ENCODE peak calls at places on chromosomes 3 and 15, in seven cellular contexts. One of them, this sample, is unnamed.
A peak's percentile ranks its signal among the peaks of the same experiment; 100 is the strongest.

GRCh38 chr3:171321241-171321640 is 139.0 kb downstream of the TNIK start:
- DNase-seq in K562: no peak
- DNase-seq in H1: no peak
- DNase-seq in SK-N-SH: no peak
- DNase-seq in HCT116: no peak
- DNase-seq in HepG2: no peak
- DNase-seq in GM12878: no peak
- DNase-seq in this sample: no peak

GRCh38 chr3:87359807-87360206 is 83.4 kb upstream of the POU1F1 start:
- DNase-seq in K562: no peak
- DNase-seq in H1: no peak
- DNase-seq in SK-N-SH: no peak
- DNase-seq in HCT116: no peak
- DNase-seq in HepG2: no peak
- DNase-seq in GM12878: no peak
- DNase-seq in this sample: no peak

GRCh38 chr15:29132110-29132420 is 137.6 kb downstream of the NSMCE3 start:
- DNase-seq in K562: no peak
- DNase-seq in H1: no peak
- DNase-seq in SK-N-SH: peak; percentile 28
- DNase-seq in HCT116: no peak
- DNase-seq in HepG2: no peak
- DNase-seq in GM12878: no peak
- DNase-seq in this sample: no peak

GRCh38 chr3:133474251-133474801 is 74.5 kb downstream of the BFSP2 start:
- DNase-seq in K562: no peak
- DNase-seq in H1: no peak
- DNase-seq in SK-N-SH: no peak
- DNase-seq in HCT116: no peak
- DNase-seq in HepG2: no peak
- DNase-seq in GM12878: no peak
- DNase-seq in this sample: no peak

GRCh38 chr3:73868688-73869315 is 244.1 kb upstream of the PDZRN3 start:
- DNase-seq in K562: no peak
- DNase-seq in H1: no peak
- DNase-seq in SK-N-SH: peak; percentile 48
- DNase-seq in HCT116: no peak
- DNase-seq in HepG2: peak; percentile 12
- DNase-seq in GM12878: no peak
- DNase-seq in this sample: peak; percentile 30

GRCh38 chr3:134279466-134279865 is 28.8 kb upstream of the RYK start:
- DNase-seq in K562: no peak
- DNase-seq in H1: no peak
- DNase-seq in SK-N-SH: no peak
- DNase-seq in HCT116: no peak
- DNase-seq in HepG2: peak; percentile 47
- DNase-seq in GM12878: no peak
- DNase-seq in this sample: no peak

GRCh38 chr3:27456554-27456953 is 27.6 kb downstream of the SLC4A7 start:
- DNase-seq in K562: no peak
- DNase-seq in H1: no peak
- DNase-seq in SK-N-SH: no peak
- DNase-seq in HCT116: no peak
- DNase-seq in HepG2: no peak
- DNase-seq in GM12878: no peak
- DNase-seq in this sample: no peak

GRCh38 chr3:144942093-144942492 is 970.5 kb downstream of the DIPK2A start:
- DNase-seq in K562: no peak
- DNase-seq in H1: no peak
- DNase-seq in SK-N-SH: no peak
- DNase-seq in HCT116: no peak
- DNase-seq in HepG2: no peak
- DNase-seq in GM12878: no peak
- DNase-seq in this sample: no peak

GRCh38 chr3:9439331-9439730 is 41.9 kb downstream of the SETD5 start:
- DNase-seq in K562: no peak
- DNase-seq in H1: no peak
- DNase-seq in SK-N-SH: no peak
- DNase-seq in HCT116: no peak
- DNase-seq in HepG2: no peak
- DNase-seq in GM12878: no peak
- DNase-seq in this sample: no peak

GRCh38 chr3:129892486-129892856 is 1.0 kb downstream of the TMCC1 start:
- DNase-seq in K562: no peak
- DNase-seq in H1: no peak
- DNase-seq in SK-N-SH: no peak
- DNase-seq in HCT116: no peak
- DNase-seq in HepG2: no peak
- DNase-seq in GM12878: no peak
- DNase-seq in this sample: no peak

GRCh38 chr3:15063238-15063637 is 1.9 kb downstream of the MRPS25 start:
- DNase-seq in K562: no peak
- DNase-seq in H1: no peak
- DNase-seq in SK-N-SH: peak; percentile 29
- DNase-seq in HCT116: no peak
- DNase-seq in HepG2: no peak
- DNase-seq in GM12878: no peak
- DNase-seq in this sample: no peak

GRCh38 chr3:38722760-38723568 is 73.5 kb upstream of the SCN5A start:
- DNase-seq in K562: no peak
- DNase-seq in H1: no peak
- DNase-seq in SK-N-SH: no peak
- DNase-seq in HCT116: no peak
- DNase-seq in HepG2: no peak
- DNase-seq in GM12878: no peak
- DNase-seq in this sample: no peak

GRCh38 chr3:122555275-122556071 is 8.6 kb downstream of the PARP9 start:
- DNase-seq in K562: no peak
- DNase-seq in H1: no peak
- DNase-seq in SK-N-SH: no peak
- DNase-seq in HCT116: no peak
- DNase-seq in HepG2: no peak
- DNase-seq in GM12878: no peak
- DNase-seq in this sample: no peak

DNA sequence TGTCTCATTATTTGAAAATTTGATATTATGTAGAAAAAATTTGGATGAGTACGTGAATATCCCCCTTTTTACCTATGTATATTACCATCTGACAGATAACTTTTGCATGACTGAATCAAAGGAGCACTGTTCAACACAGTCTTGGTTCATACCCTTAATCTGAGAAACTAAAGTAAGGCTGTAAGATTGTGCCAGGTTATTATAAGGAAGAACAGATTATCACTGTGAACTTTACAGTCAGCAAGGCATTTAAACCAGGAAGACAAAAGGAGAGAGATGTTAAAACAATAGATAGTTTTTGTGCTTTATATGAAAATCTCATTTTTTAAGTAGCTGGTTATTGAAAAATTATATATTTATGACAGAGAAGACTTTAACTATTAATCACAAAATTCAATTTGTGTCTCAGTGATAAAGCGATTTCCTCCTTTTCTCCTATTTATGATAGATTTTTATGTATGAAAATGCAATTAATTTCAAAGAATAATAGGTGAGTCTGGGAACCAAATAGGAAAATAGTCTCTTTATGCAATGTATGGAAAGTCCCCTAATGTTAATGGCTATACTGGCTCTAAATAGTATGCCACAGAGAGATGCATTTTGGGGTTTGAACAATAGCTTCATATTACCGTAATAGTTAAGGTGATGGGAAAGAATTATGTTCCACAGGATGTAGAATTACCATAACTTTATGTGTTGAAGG is 33.4 kb downstream of the PLCL2 start:
- DNase-seq in K562: no peak
- DNase-seq in H1: no peak
- DNase-seq in SK-N-SH: no peak
- DNase-seq in HCT116: no peak
- DNase-seq in HepG2: no peak
- DNase-seq in GM12878: no peak
- DNase-seq in this sample: no peak
- H3K4me1 ChIP-seq in K562: no peaks in the 10 kb centered on the region
- H3K4me1 ChIP-seq in H1: peaks cover 5% of the 10 kb centered on the region
- H3K4me1 ChIP-seq in SK-N-SH: no peaks in the 10 kb centered on the region
- H3K4me1 ChIP-seq in HCT116: peaks cover 9% of the 10 kb centered on the region
- H3K4me1 ChIP-seq in HepG2: no peaks in the 10 kb centered on the region
- H3K4me1 ChIP-seq in GM12878: peaks cover 28% of the 10 kb centered on the region
- H3K4me1 ChIP-seq in this sample: peaks cover under 1% of the 10 kb centered on the region

GRCh38 chr3:42117175-42118008 is 26.2 kb downstream of the TRAK1 start:
- DNase-seq in K562: no peak
- DNase-seq in H1: peak; percentile 31
- DNase-seq in SK-N-SH: peak; percentile 39
- DNase-seq in HCT116: peak; percentile 33
- DNase-seq in HepG2: no peak
- DNase-seq in GM12878: no peak
- DNase-seq in this sample: peak; percentile 13
- TF ChIP-seq YY1 in K562: no peak
- TF ChIP-seq YY1 in H1: peak; percentile 23
- TF ChIP-seq YY1 in SK-N-SH: no peak
- TF ChIP-seq YY1 in HCT116: no peak
- TF ChIP-seq YY1 in HepG2: no peak
- TF ChIP-seq YY1 in GM12878: no peak
- TF ChIP-seq YY1 in this sample: no peak

GRCh38 chr3:33277193-33277882 is at the start of gene FBXL2:
- DNase-seq in K562: peak; percentile 99
- DNase-seq in H1: peak; percentile 79
- DNase-seq in SK-N-SH: peak; percentile 98
- DNase-seq in HCT116: peak; percentile 57
- DNase-seq in HepG2: peak; percentile 75
- DNase-seq in GM12878: no peak
- DNase-seq in this sample: peak; percentile 90

GRCh38 chr3:33273628-33274027 is 3.6 kb upstream of the FBXL2 start:
- DNase-seq in K562: no peak
- DNase-seq in H1: no peak
- DNase-seq in SK-N-SH: no peak
- DNase-seq in HCT116: no peak
- DNase-seq in HepG2: no peak
- DNase-seq in GM12878: no peak
- DNase-seq in this sample: no peak

GRCh38 chr3:33278106-33278672 is 947 bp downstream of the FBXL2 start:
- DNase-seq in K562: no peak
- DNase-seq in H1: no peak
- DNase-seq in SK-N-SH: peak; percentile 18
- DNase-seq in HCT116: no peak
- DNase-seq in HepG2: no peak
- DNase-seq in GM12878: no peak
- DNase-seq in this sample: no peak
- H3K4me3 ChIP-seq in K562: peak overlapping the region; percentile 59
- H3K4me3 ChIP-seq in H1: peak overlapping the region; percentile 12
- H3K4me3 ChIP-seq in SK-N-SH: peak overlapping the region; percentile 81
- H3K4me3 ChIP-seq in HCT116: peak overlapping the region; percentile 66
- H3K4me3 ChIP-seq in HepG2: peak overlapping the region; percentile 84
- H3K4me3 ChIP-seq in GM12878: no peak overlapping the region
- H3K4me3 ChIP-seq in this sample: peak overlapping the region; percentile 67

DNA sequence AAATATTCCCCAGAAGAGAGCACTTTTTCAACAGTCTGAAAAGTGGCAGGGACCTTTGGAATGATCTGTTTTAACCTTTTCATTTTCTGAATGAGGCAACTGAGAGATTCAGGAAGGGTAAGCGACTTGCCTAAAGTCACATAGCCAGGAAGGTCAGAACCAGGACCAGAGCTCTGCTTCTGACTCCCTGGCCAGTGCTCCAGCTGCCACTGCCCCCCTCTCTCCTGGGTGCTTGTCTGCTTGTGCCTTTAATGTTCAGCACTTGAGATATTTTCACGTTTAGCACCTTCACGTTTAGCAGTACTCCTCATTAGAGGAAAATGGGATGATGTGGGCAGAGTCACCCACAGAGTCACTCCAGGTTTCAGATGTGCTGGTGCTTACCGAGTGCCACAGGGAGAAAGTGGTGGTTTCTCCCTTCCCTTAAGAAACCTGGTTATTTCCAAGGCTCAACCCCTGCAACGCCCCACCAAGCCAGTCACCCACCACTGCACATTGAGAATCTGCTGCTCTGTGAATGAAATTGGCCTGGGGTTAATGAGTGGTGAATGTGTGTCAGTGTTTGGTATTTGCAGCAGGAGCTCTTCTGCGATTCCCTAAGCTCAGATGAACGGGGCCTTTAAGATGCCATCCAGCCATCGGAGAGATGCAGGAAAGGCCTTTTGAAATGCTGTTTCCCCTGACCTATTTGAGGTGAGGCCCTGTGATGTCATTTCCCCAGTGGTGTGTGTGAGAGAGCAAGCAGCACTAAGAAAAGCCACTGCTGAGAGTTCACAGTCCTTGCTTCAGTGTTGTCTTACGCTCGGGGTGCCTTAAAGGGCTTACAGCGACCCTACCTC is 68.6 kb downstream of the SMAD3 start:
- DNase-seq in K562: no peak
- DNase-seq in H1: no peak
- DNase-seq in SK-N-SH: no peak
- DNase-seq in HCT116: no peak
- DNase-seq in HepG2: no peak
- DNase-seq in GM12878: no peak
- DNase-seq in this sample: peak; percentile 39
- H3K4me1 ChIP-seq in K562: peaks cover 11% of the 10 kb centered on the region
- H3K4me1 ChIP-seq in H1: peaks cover 29% of the 10 kb centered on the region
- H3K4me1 ChIP-seq in SK-N-SH: peaks cover 38% of the 10 kb centered on the region
- H3K4me1 ChIP-seq in HCT116: peaks cover 94% of the 10 kb centered on the region
- H3K4me1 ChIP-seq in HepG2: peaks cover 78% of the 10 kb centered on the region
- H3K4me1 ChIP-seq in GM12878: peaks cover 64% of the 10 kb centered on the region
- H3K4me1 ChIP-seq in this sample: peaks cover 12% of the 10 kb centered on the region

GRCh38 chr15:70424937-70425411 is 327.3 kb upstream of the TLE3 start:
- DNase-seq in K562: no peak
- DNase-seq in H1: no peak
- DNase-seq in SK-N-SH: no peak
- DNase-seq in HCT116: no peak
- DNase-seq in HepG2: no peak
- DNase-seq in GM12878: no peak
- DNase-seq in this sample: no peak
- TF ChIP-seq YY1 in K562: no peak
- TF ChIP-seq YY1 in H1: no peak
- TF ChIP-seq YY1 in SK-N-SH: no peak
- TF ChIP-seq YY1 in HCT116: no peak
- TF ChIP-seq YY1 in HepG2: no peak
- TF ChIP-seq YY1 in GM12878: no peak
- TF ChIP-seq YY1 in this sample: no peak

DNA sequence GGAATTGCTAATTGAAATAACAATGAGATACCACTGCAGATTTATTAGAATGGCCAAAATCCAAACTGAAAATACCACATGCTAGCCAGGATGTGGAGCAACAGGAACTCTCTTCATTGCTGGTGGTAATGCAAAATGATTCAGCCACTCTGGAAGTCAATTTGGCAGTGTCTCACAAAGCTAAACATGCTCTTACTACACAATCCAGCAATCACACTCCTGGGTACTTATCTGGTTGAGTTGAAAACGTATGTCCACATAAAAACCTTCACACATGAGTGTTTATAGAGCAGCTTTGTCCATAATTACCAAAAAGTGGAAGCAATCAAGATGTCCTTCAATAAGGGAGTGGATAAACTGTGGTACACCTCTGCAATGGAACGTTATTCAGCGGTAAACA is 113.3 kb downstream of the SMAD6 start:
- DNase-seq in K562: no peak
- DNase-seq in H1: no peak
- DNase-seq in SK-N-SH: no peak
- DNase-seq in HCT116: no peak
- DNase-seq in HepG2: no peak
- DNase-seq in GM12878: no peak
- DNase-seq in this sample: no peak
- H3K4me3 ChIP-seq in K562: no peak overlapping the region
- H3K4me3 ChIP-seq in H1: no peak overlapping the region
- H3K4me3 ChIP-seq in SK-N-SH: no peak overlapping the region
- H3K4me3 ChIP-seq in HCT116: no peak overlapping the region
- H3K4me3 ChIP-seq in HepG2: no peak overlapping the region
- H3K4me3 ChIP-seq in GM12878: no peak overlapping the region
- H3K4me3 ChIP-seq in this sample: no peak overlapping the region

This sample was measured in NT2/D1.